ENCODE peak calls at places on chromosomes 3 and 15, in five cellular contexts. One of them, this sample, is unnamed.

GRCh38 chr3:121918779-121919483 is 24.7 kb downstream of the SLC15A2 start:
- DNase-seq in stimulated activated CD8-positive, alpha-beta memory T cell treated with anti-CD3 and anti-CD28 coated beads, Interleukin-7, amount 100 ng/mL, for 1 hour: no peak
- DNase-seq in stimulated activated CD4-positive, alpha-beta T cell treated with anti-CD3 and anti-CD28 coated beads, TNF-alpha, amount 100 ng/mL, for 24 hours: no peak
- DNase-seq in coronary artery: no peak
- DNase-seq in right cardiac atrium: no peak
- DNase-seq in this sample: no peak

GRCh38 chr15:78763796-78764241 is 47.4 kb downstream of the ADAMTS7 start:
- DNase-seq in stimulated activated CD8-positive, alpha-beta memory T cell treated with anti-CD3 and anti-CD28 coated beads, Interleukin-7, amount 100 ng/mL, for 1 hour: no peak
- DNase-seq in stimulated activated CD4-positive, alpha-beta T cell treated with anti-CD3 and anti-CD28 coated beads, TNF-alpha, amount 100 ng/mL, for 24 hours: no peak
- DNase-seq in coronary artery: no peak
- DNase-seq in right cardiac atrium: peak
- DNase-seq in this sample: no peak

GRCh38 chr3:111577798-111578685 is 17.1 kb downstream of the ZBED2 start:
- DNase-seq in stimulated activated CD8-positive, alpha-beta memory T cell treated with anti-CD3 and anti-CD28 coated beads, Interleukin-7, amount 100 ng/mL, for 1 hour: no peak
- DNase-seq in stimulated activated CD4-positive, alpha-beta T cell treated with anti-CD3 and anti-CD28 coated beads, TNF-alpha, amount 100 ng/mL, for 24 hours: no peak
- DNase-seq in coronary artery: no peak
- DNase-seq in right cardiac atrium: no peak
- DNase-seq in this sample: peak

GRCh38 chr3:128835096-128835495 is 44.3 kb upstream of the ACAD9 start:
- DNase-seq in stimulated activated CD8-positive, alpha-beta memory T cell treated with anti-CD3 and anti-CD28 coated beads, Interleukin-7, amount 100 ng/mL, for 1 hour: no peak
- DNase-seq in stimulated activated CD4-positive, alpha-beta T cell treated with anti-CD3 and anti-CD28 coated beads, TNF-alpha, amount 100 ng/mL, for 24 hours: no peak
- DNase-seq in coronary artery: no peak
- DNase-seq in right cardiac atrium: no peak
- DNase-seq in this sample: no peak

GRCh38 chr3:52140792-52141191 is 13.4 kb downstream of the POC1A start:
- DNase-seq in stimulated activated CD8-positive, alpha-beta memory T cell treated with anti-CD3 and anti-CD28 coated beads, Interleukin-7, amount 100 ng/mL, for 1 hour: no peak
- DNase-seq in stimulated activated CD4-positive, alpha-beta T cell treated with anti-CD3 and anti-CD28 coated beads, TNF-alpha, amount 100 ng/mL, for 24 hours: no peak
- DNase-seq in coronary artery: no peak
- DNase-seq in right cardiac atrium: no peak
- DNase-seq in this sample: no peak

GRCh38 chr15:25183581-25184330 is 229.0 kb downstream of the SNRPN start:
- DNase-seq in stimulated activated CD8-positive, alpha-beta memory T cell treated with anti-CD3 and anti-CD28 coated beads, Interleukin-7, amount 100 ng/mL, for 1 hour: no peak
- DNase-seq in stimulated activated CD4-positive, alpha-beta T cell treated with anti-CD3 and anti-CD28 coated beads, TNF-alpha, amount 100 ng/mL, for 24 hours: no peak
- DNase-seq in coronary artery: peak
- DNase-seq in right cardiac atrium: peak
- DNase-seq in this sample: no peak

GRCh38 chr3:57986261-57986660 is 22.0 kb upstream of the FLNB start:
- DNase-seq in stimulated activated CD8-positive, alpha-beta memory T cell treated with anti-CD3 and anti-CD28 coated beads, Interleukin-7, amount 100 ng/mL, for 1 hour: no peak
- DNase-seq in stimulated activated CD4-positive, alpha-beta T cell treated with anti-CD3 and anti-CD28 coated beads, TNF-alpha, amount 100 ng/mL, for 24 hours: no peak
- DNase-seq in coronary artery: no peak
- DNase-seq in right cardiac atrium: no peak
- DNase-seq in this sample: no peak

GRCh38 chr3:112774293-112774926 is 72.3 kb downstream of the CD200R1L start:
- DNase-seq in stimulated activated CD8-positive, alpha-beta memory T cell treated with anti-CD3 and anti-CD28 coated beads, Interleukin-7, amount 100 ng/mL, for 1 hour: no peak
- DNase-seq in stimulated activated CD4-positive, alpha-beta T cell treated with anti-CD3 and anti-CD28 coated beads, TNF-alpha, amount 100 ng/mL, for 24 hours: no peak
- DNase-seq in coronary artery: no peak
- DNase-seq in right cardiac atrium: peak
- DNase-seq in this sample: peak

GRCh38 chr15:65833501-65834220 is 35.6 kb upstream of the RAB11A start:
- DNase-seq in stimulated activated CD8-positive, alpha-beta memory T cell treated with anti-CD3 and anti-CD28 coated beads, Interleukin-7, amount 100 ng/mL, for 1 hour: no peak
- DNase-seq in stimulated activated CD4-positive, alpha-beta T cell treated with anti-CD3 and anti-CD28 coated beads, TNF-alpha, amount 100 ng/mL, for 24 hours: no peak
- DNase-seq in coronary artery: no peak
- DNase-seq in right cardiac atrium: no peak
- DNase-seq in this sample: no peak